ENCODE peak calls at places on chromosomes 16 and 17, in ten cellular contexts. One of them, this sample, is unnamed. For H3K4me1 and H3K36me3, the result is how much of the 10 kb centered on the place peaks cover.

GRCh38 chr17:77410470-77410869 is 269.7 kb downstream of the SEC14L1 start:
- DNase-seq in mucosa of descending colon: no peak
- DNase-seq in adrenal gland: no peak
- DNase-seq in astrocyte: no peak
- DNase-seq in body of pancreas: no peak
- DNase-seq in mammary epithelial cell: no peak
- DNase-seq in heart right ventricle: no peak
- DNase-seq in HAP-1: no peak
- DNase-seq in uterus: no peak
- DNase-seq in heart left ventricle: no peak
- DNase-seq in this sample: no peak

GRCh38 chr17:70479779-70480178 is 310.4 kb downstream of the KCNJ2 start:
- DNase-seq in mucosa of descending colon: no peak
- DNase-seq in adrenal gland: no peak
- DNase-seq in astrocyte: no peak
- DNase-seq in body of pancreas: no peak
- DNase-seq in mammary epithelial cell: no peak
- DNase-seq in heart right ventricle: no peak
- DNase-seq in HAP-1: no peak
- DNase-seq in uterus: no peak
- DNase-seq in heart left ventricle: no peak
- DNase-seq in this sample: no peak

GRCh38 chr17:80997471-80998387 is 6.1 kb downstream of the CHMP6 start:
- DNase-seq in mucosa of descending colon: peak
- DNase-seq in adrenal gland: no peak
- DNase-seq in astrocyte: peak
- DNase-seq in body of pancreas: no peak
- DNase-seq in mammary epithelial cell: no peak
- DNase-seq in heart right ventricle: no peak
- DNase-seq in HAP-1: no peak
- DNase-seq in uterus: no peak
- DNase-seq in heart left ventricle: peak
- DNase-seq in this sample: peak

GRCh38 chr17:79825580-79825921 is 13.7 kb downstream of the CBX4 start:
- DNase-seq in mucosa of descending colon: no peak
- DNase-seq in adrenal gland: no peak
- DNase-seq in astrocyte: no peak
- DNase-seq in body of pancreas: no peak
- DNase-seq in mammary epithelial cell: no peak
- DNase-seq in heart right ventricle: no peak
- DNase-seq in HAP-1: no peak
- DNase-seq in uterus: no peak
- DNase-seq in heart left ventricle: no peak
- DNase-seq in this sample: no peak

GRCh38 chr17:58956997-58957724 is 149.5 kb downstream of the TRIM37 start:
- DNase-seq in mucosa of descending colon: no peak
- DNase-seq in adrenal gland: no peak
- DNase-seq in astrocyte: peak
- DNase-seq in body of pancreas: no peak
- DNase-seq in mammary epithelial cell: peak
- DNase-seq in heart right ventricle: no peak
- DNase-seq in HAP-1: no peak
- DNase-seq in uterus: no peak
- DNase-seq in heart left ventricle: no peak
- DNase-seq in this sample: no peak

GRCh38 chr17:27078296-27078695 is 215.6 kb upstream of the WSB1 start:
- DNase-seq in mucosa of descending colon: no peak
- DNase-seq in adrenal gland: no peak
- DNase-seq in astrocyte: no peak
- DNase-seq in body of pancreas: no peak
- DNase-seq in mammary epithelial cell: no peak
- DNase-seq in heart right ventricle: no peak
- DNase-seq in HAP-1: no peak
- DNase-seq in uterus: no peak
- DNase-seq in heart left ventricle: no peak
- DNase-seq in this sample: no peak

GRCh38 chr17:80283116-80283852 is 22.6 kb downstream of the RNF213 start:
- DNase-seq in mucosa of descending colon: peak
- DNase-seq in adrenal gland: peak
- DNase-seq in astrocyte: no peak
- DNase-seq in body of pancreas: no peak
- DNase-seq in mammary epithelial cell: no peak
- DNase-seq in heart right ventricle: no peak
- DNase-seq in HAP-1: no peak
- DNase-seq in uterus: no peak
- DNase-seq in heart left ventricle: no peak
- DNase-seq in this sample: peak

GRCh38 chr16:14132696-14133048 is 61.6 kb downstream of the MRTFB start:
- DNase-seq in mucosa of descending colon: no peak
- DNase-seq in adrenal gland: no peak
- DNase-seq in astrocyte: peak
- DNase-seq in body of pancreas: no peak
- DNase-seq in mammary epithelial cell: no peak
- DNase-seq in heart right ventricle: no peak
- DNase-seq in HAP-1: no peak
- DNase-seq in uterus: no peak
- DNase-seq in heart left ventricle: no peak
- DNase-seq in this sample: no peak

GRCh38 chr17:21140911-21141310 is 14.1 kb downstream of the DHRS7B start:
- DNase-seq in mucosa of descending colon: no peak
- DNase-seq in adrenal gland: no peak
- DNase-seq in astrocyte: no peak
- DNase-seq in body of pancreas: no peak
- DNase-seq in mammary epithelial cell: no peak
- DNase-seq in heart right ventricle: no peak
- DNase-seq in HAP-1: no peak
- DNase-seq in uterus: no peak
- DNase-seq in heart left ventricle: no peak
- DNase-seq in this sample: no peak

DNA sequence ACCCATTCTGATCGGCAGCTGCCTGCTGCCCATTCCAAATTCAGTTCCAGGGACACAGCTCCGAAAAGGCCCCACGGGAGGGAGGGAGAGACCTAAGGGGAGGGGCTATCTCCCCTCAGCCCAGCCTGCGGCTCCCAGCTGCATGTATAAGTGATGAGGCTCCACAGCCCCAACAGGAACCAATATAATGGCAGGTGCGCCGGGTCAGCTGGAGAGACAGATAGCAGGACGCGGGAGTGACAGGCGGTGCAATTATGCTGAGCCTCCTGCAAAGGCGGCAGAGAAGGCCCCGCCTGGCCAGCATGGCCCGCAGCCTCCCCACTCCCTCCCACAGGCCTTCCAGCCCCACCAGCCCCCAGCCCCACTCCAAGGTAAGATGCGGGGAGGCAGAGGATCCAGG is 8.1 kb upstream of the C1QL1 start:
- DNase-seq in mucosa of descending colon: no peak
- DNase-seq in adrenal gland: no peak
- DNase-seq in astrocyte: no peak
- DNase-seq in body of pancreas: no peak
- DNase-seq in mammary epithelial cell: no peak
- DNase-seq in heart right ventricle: no peak
- DNase-seq in HAP-1: no peak
- DNase-seq in uterus: no peak
- DNase-seq in heart left ventricle: no peak
- DNase-seq in this sample: peak
- H3K4me1 ChIP-seq in mucosa of descending colon: under half
- H3K4me1 ChIP-seq in adrenal gland: under half
- H3K4me1 ChIP-seq in astrocyte: under half
- H3K4me1 ChIP-seq in body of pancreas: under half
- H3K4me1 ChIP-seq in mammary epithelial cell: under half
- H3K4me1 ChIP-seq in heart right ventricle: under half
- H3K4me1 ChIP-seq in HAP-1: under half
- H3K4me1 ChIP-seq in uterus: under half
- H3K4me1 ChIP-seq in heart left ventricle: under half
- H3K4me1 ChIP-seq in this sample: under half

GRCh38 chr17:11488407-11488806 is 109.9 kb upstream of the DNAH9 start:
- DNase-seq in mucosa of descending colon: no peak
- DNase-seq in adrenal gland: no peak
- DNase-seq in astrocyte: no peak
- DNase-seq in body of pancreas: no peak
- DNase-seq in mammary epithelial cell: no peak
- DNase-seq in heart right ventricle: no peak
- DNase-seq in HAP-1: no peak
- DNase-seq in uterus: no peak
- DNase-seq in heart left ventricle: no peak
- DNase-seq in this sample: no peak

GRCh38 chr17:11485802-11486421 is 112.4 kb upstream of the DNAH9 start:
- DNase-seq in mucosa of descending colon: no peak
- DNase-seq in adrenal gland: no peak
- DNase-seq in astrocyte: no peak
- DNase-seq in body of pancreas: no peak
- DNase-seq in mammary epithelial cell: no peak
- DNase-seq in heart right ventricle: no peak
- DNase-seq in HAP-1: no peak
- DNase-seq in uterus: peak
- DNase-seq in heart left ventricle: no peak
- DNase-seq in this sample: no peak

GRCh38 chr17:11487469-11487868 is 110.8 kb upstream of the DNAH9 start:
- DNase-seq in mucosa of descending colon: no peak
- DNase-seq in adrenal gland: no peak
- DNase-seq in astrocyte: no peak
- DNase-seq in body of pancreas: no peak
- DNase-seq in mammary epithelial cell: no peak
- DNase-seq in heart right ventricle: no peak
- DNase-seq in HAP-1: no peak
- DNase-seq in uterus: no peak
- DNase-seq in heart left ventricle: no peak
- DNase-seq in this sample: no peak

GRCh38 chr17:11486726-11487310 is 111.5 kb upstream of the DNAH9 start:
- DNase-seq in mucosa of descending colon: no peak
- DNase-seq in adrenal gland: no peak
- DNase-seq in astrocyte: no peak
- DNase-seq in body of pancreas: no peak
- DNase-seq in mammary epithelial cell: no peak
- DNase-seq in heart right ventricle: no peak
- DNase-seq in HAP-1: no peak
- DNase-seq in uterus: no peak
- DNase-seq in heart left ventricle: no peak
- DNase-seq in this sample: no peak

DNA sequence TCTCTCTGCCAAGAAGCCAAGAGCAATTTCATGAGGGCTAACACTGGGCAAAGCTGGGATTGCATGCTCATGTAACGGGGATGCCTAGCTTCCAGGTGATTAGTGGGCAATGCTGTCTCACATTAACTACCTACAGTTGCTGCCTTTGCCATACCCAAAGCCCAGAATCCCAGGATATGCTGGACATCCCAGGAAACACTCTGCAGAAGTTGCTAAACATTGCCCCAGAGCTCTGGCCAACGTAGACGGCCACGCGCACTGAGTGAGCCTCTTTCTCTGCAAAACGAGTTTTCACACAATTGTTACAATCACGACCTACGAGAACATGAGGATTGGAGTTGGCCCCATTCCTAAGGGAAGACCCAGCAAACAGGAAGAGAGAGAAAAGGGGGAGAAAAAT is 112.9 kb upstream of the DNAH9 start:
- DNase-seq in mucosa of descending colon: no peak
- DNase-seq in adrenal gland: no peak
- DNase-seq in astrocyte: no peak
- DNase-seq in body of pancreas: no peak
- DNase-seq in mammary epithelial cell: no peak
- DNase-seq in heart right ventricle: no peak
- DNase-seq in HAP-1: no peak
- DNase-seq in uterus: no peak
- DNase-seq in heart left ventricle: no peak
- DNase-seq in this sample: no peak
- H3K36me3 ChIP-seq in mucosa of descending colon: under half
- H3K36me3 ChIP-seq in adrenal gland: under half
- H3K36me3 ChIP-seq in astrocyte: under half
- H3K36me3 ChIP-seq in body of pancreas: under half
- H3K36me3 ChIP-seq in mammary epithelial cell: under half
- H3K36me3 ChIP-seq in heart right ventricle: under half
- H3K36me3 ChIP-seq in HAP-1: under half
- H3K36me3 ChIP-seq in uterus: under half
- H3K36me3 ChIP-seq in heart left ventricle: under half
- H3K36me3 ChIP-seq in this sample: under half

DNA sequence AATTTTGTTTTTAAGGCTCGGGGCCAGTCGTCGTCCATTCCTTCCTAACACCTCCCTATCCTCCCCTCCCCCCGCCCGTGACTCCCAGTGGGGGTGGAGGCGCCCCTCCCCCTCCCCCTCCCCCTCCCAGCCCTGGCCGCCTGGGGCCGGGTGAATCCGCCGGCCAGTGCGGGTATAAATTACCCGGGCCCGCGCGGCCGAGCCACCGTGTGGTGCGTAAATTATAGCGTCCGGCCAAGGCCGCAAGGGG is 2.0 kb upstream of the GSE1 start:
- DNase-seq in mucosa of descending colon: no peak
- DNase-seq in adrenal gland: no peak
- DNase-seq in astrocyte: no peak
- DNase-seq in body of pancreas: no peak
- DNase-seq in mammary epithelial cell: no peak
- DNase-seq in heart right ventricle: no peak
- DNase-seq in HAP-1: no peak
- DNase-seq in uterus: no peak
- DNase-seq in heart left ventricle: peak
- DNase-seq in this sample: peak
- H3K4me1 ChIP-seq in mucosa of descending colon: half or more
- H3K4me1 ChIP-seq in adrenal gland: half or more
- H3K4me1 ChIP-seq in astrocyte: under half
- H3K4me1 ChIP-seq in body of pancreas: half or more
- H3K4me1 ChIP-seq in mammary epithelial cell: under half
- H3K4me1 ChIP-seq in heart right ventricle: half or more
- H3K4me1 ChIP-seq in HAP-1: under half
- H3K4me1 ChIP-seq in uterus: under half
- H3K4me1 ChIP-seq in heart left ventricle: half or more
- H3K4me1 ChIP-seq in this sample: under half

GRCh38 chr17:2064511-2064910 is 9.6 kb downstream of the HIC1 start:
- DNase-seq in mucosa of descending colon: no peak
- DNase-seq in adrenal gland: peak
- DNase-seq in astrocyte: no peak
- DNase-seq in body of pancreas: no peak
- DNase-seq in mammary epithelial cell: no peak
- DNase-seq in heart right ventricle: peak
- DNase-seq in HAP-1: no peak
- DNase-seq in uterus: peak
- DNase-seq in heart left ventricle: peak
- DNase-seq in this sample: no peak
- H3K36me3 ChIP-seq in mucosa of descending colon: under half
- H3K36me3 ChIP-seq in adrenal gland: under half
- H3K36me3 ChIP-seq in astrocyte: under half
- H3K36me3 ChIP-seq in body of pancreas: under half
- H3K36me3 ChIP-seq in mammary epithelial cell: under half
- H3K36me3 ChIP-seq in heart right ventricle: half or more
- H3K36me3 ChIP-seq in HAP-1: under half
- H3K36me3 ChIP-seq in uterus: under half
- H3K36me3 ChIP-seq in heart left ventricle: under half
- H3K36me3 ChIP-seq in this sample: under half

GRCh38 chr17:35023538-35023937 is 40.0 kb downstream of the RFFL start:
- DNase-seq in mucosa of descending colon: no peak
- DNase-seq in adrenal gland: no peak
- DNase-seq in astrocyte: no peak
- DNase-seq in body of pancreas: no peak
- DNase-seq in mammary epithelial cell: peak
- DNase-seq in heart right ventricle: no peak
- DNase-seq in HAP-1: no peak
- DNase-seq in uterus: no peak
- DNase-seq in heart left ventricle: no peak
- DNase-seq in this sample: no peak
- H3K4me1 ChIP-seq in mucosa of descending colon: under half
- H3K4me1 ChIP-seq in adrenal gland: under half
- H3K4me1 ChIP-seq in astrocyte: under half
- H3K4me1 ChIP-seq in body of pancreas: under half
- H3K4me1 ChIP-seq in mammary epithelial cell: under half
- H3K4me1 ChIP-seq in heart right ventricle: under half
- H3K4me1 ChIP-seq in HAP-1: under half
- H3K4me1 ChIP-seq in uterus: under half
- H3K4me1 ChIP-seq in heart left ventricle: under half
- H3K4me1 ChIP-seq in this sample: under half

This sample was measured in BE2C.